ENCODE peak calls at places on chromosomes 2 and 18, in four cellular contexts. Y, N, Z and V are unnamed samples.

GRCh38 chr2:238136820-238137537 is 1.5 kb upstream of the KLHL30 start:
- DNase-seq in Z (no peak), N (no peak), Y (peak), V (no peak)

GRCh38 chr2:54360055-54360792 is 95.9 kb upstream of the SPTBN1 start:
- DNase-seq in N (no peak), Y (peak), Z (no peak), V (no peak)

GRCh38 chr2:149611100-149611820 is 23.7 kb upstream of the MMADHC start:
- DNase-seq in Y (peak), Z (no peak), N (no peak), V (no peak)

GRCh38 chr2:231803739-231804138 is 17.5 kb downstream of the COPS7B start:
- DNase-seq in Z (no peak), N (no peak), Y (no peak), V (no peak)

GRCh38 chr2:29053223-29053622 is 21.1 kb downstream of the PCARE start:
- DNase-seq in Z (no peak), Y (no peak), N (no peak), V (peak)

GRCh38 chr2:217049931-217050330 is 190.1 kb upstream of the TNP1 start:
- DNase-seq in N (no peak), Z (no peak), Y (no peak), V (no peak)

GRCh38 chr2:9703701-9704221 is 73.0 kb upstream of the YWHAQ start:
- DNase-seq in Z (peak), Y (no peak), N (no peak), V (peak)

GRCh38 chr2:125172181-125172580 is 1147.1 kb downstream of the CNTNAP5 start:
- DNase-seq in Z (no peak), N (no peak), Y (no peak), V (no peak)

GRCh38 chr2:102251042-102251848 is 60.1 kb upstream of the IL1RL1 start:
- DNase-seq in Z (peak), N (no peak), Y (peak), V (no peak)

GRCh38 chr2:234955091-234955511 is 3.3 kb downstream of the SH3BP4 start:
- DNase-seq in Z (no peak), Y (no peak), N (no peak), V (no peak)

GRCh38 chr2:179486969-179487752 is 222.5 kb upstream of the SESTD1 start:
- DNase-seq in Z (no peak), Y (no peak), N (no peak), V (no peak)

GRCh38 chr2:127874378-127875271 is 11.1 kb downstream of the AMMECR1L start:
- DNase-seq in N (no peak), Y (no peak), Z (no peak), V (no peak)

GRCh38 chr2:114668415-114668814 is 226.0 kb downstream of the DPP10 start:
- DNase-seq in Z (no peak), N (no peak), Y (no peak), V (no peak)

GRCh38 chr18:45664824-45665763 is 49.8 kb downstream of the SLC14A2 start:
- DNase-seq in Y (peak), Z (peak), N (no peak), V (peak)

GRCh38 chr18:55461843-55462242 is 126.1 kb downstream of the TCF4 start:
- DNase-seq in Z (no peak), N (no peak), Y (no peak), V (no peak)

GRCh38 chr2:222811828-222812227 is 49.0 kb upstream of the ACSL3 start:
- DNase-seq in N (no peak), Z (no peak), Y (no peak), V (no peak)

GRCh38 chr2:212871597-212871996 is 279.8 kb downstream of the IKZF2 start:
- DNase-seq in Z (no peak), Y (no peak), N (no peak), V (no peak)

GRCh38 chr2:122032264-122032645 is 276.8 kb downstream of the TSN start:
- DNase-seq in Z (no peak), Y (no peak), N (no peak), V (no peak)

GRCh38 chr2:196376984-196377877 is 205.9 kb upstream of the STK17B start:
- DNase-seq in Z (no peak), Y (no peak), N (no peak), V (no peak)

GRCh38 chr18:60215432-60215831 is 157.1 kb downstream of the MC4R start:
- DNase-seq in Z (no peak), Y (no peak), N (no peak), V (no peak)

GRCh38 chr2:121897335-121897970 is 142.0 kb downstream of the TSN start:
- DNase-seq in Z (peak), N (no peak), Y (no peak), V (peak)

DNA sequence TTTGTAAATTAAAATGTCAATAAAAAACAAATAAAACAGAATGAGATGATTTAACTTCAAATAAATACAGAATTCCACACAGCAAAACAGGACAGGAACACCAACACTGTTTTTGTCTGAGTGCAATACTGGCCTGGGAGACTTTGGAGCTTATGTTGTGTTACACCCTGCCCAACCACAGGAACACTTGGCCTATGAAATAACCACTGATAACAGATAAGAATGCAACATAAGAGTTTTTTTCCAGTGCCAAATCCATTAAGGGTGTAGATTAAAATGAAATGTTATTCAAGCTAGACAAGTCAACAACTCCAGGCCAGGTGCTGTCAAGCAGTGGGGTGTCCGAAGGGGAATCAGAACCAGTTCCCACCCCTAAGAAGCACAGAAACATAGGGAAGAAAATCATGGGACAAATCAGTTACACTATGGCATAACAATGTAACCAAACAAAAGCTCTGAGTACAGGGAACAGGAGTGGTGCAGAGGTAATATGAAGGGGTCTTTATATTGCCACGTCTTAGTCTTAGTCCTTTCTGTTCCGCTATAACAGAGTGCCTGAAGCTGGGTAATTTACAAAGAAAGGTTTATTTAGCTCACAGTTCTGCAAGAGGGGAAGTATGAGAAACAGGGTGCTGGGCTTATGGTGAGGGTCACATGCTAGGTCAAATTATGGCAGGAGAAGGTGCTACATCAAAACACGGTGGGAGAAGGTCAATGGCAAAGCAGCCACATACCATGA is 3.8 kb downstream of the AFG3L2 start:
- DNase-seq in Z (no peak), N (no peak), Y (peak), V (no peak)
- TF ChIP-seq POLR2A in Z (no peak), N (no peak), Y (no peak), V (no peak)

DNA sequence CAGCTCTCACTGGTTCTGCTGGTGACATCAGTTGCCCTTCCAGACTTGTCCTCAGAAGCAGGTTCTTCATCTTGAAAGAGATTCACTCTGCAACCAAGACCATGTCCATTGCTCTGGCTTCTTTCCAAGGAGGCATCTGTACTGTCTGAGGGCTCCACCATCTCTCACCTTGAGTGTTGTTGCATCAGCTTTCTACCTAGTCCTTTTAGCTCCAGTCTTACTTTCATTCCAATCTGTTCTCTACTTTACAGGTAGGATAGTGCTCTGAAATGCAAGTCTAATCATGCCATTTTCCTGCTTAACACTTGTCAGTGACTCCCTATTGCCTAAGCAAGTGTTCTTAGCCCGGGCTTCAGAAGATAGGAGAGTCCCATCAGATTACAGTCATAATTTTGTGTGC is 117.7 kb downstream of the EN1 start:
- DNase-seq in N (no peak), Y (no peak), Z (no peak), V (no peak)
- TF ChIP-seq POLR2A in N (no peak), Y (no peak), Z (no peak), V (no peak)

DNA sequence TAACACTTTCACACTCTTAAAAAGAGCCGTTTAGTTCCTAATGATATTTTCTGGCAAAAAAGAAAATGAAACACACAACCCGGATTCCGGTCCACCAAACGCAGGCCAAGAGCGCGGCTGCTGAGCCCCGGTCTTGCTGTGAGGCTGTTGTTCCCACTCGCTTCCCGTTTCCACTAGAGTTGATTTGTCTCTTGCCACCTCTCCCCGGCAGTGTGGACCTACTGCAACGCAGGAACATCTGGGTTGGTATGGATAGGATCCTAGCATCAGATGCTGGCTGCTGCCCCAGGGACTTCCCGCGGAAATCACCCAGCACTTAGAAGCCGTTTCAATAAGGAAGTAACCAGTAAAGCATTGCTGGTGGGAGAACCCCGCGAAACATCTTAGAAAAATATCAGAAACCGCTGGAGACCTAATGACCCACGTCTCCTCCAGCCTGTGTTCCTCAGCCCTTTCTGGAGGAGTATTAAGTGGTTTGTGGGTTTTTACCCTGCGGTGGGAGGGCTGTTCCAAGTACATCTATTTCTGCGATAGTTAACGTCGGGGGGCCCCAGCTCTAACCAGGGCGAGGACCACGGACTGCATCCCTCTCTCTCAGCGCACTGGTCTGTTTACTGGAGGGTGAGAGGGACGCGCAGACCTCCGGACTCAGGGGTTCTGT is 928 bp downstream of the DOCK10 start:
- DNase-seq in N (no peak), Y (peak), Z (peak), V (peak)
- TF ChIP-seq POLR2A in N (no peak), Y (no peak), Z (no peak), V (no peak)

GRCh38 chr2:104504331-104505073 is 349.4 kb upstream of the POU3F3 start:
- DNase-seq in Y (no peak), N (no peak), Z (no peak), V (no peak)
- TF ChIP-seq POLR2A in Y (no peak), N (no peak), Z (no peak), V (no peak)

GRCh38 chr2:113273031-113273551 is 5.6 kb downstream of the PAX8 start:
- DNase-seq in Z (peak), N (no peak), Y (no peak), V (no peak)
- TF ChIP-seq POLR2A in Z (no peak), N (no peak), Y (no peak), V (no peak)

GRCh38 chr2:45741451-45741850 is 90.0 kb downstream of the PRKCE start:
- DNase-seq in Y (peak), Z (no peak), N (no peak), V (no peak)
- TF ChIP-seq POLR2A in Y (no peak), Z (no peak), N (no peak), V (no peak)

GRCh38 chr2:240567137-240567871 is 980 bp upstream of the RNPEPL1 start:
- DNase-seq in N (no peak), Y (peak), Z (no peak), V (no peak)

GRCh38 chr2:240567872-240568677 is at the start of gene RNPEPL1:
- DNase-seq in Z (no peak), N (no peak), Y (peak), V (no peak)

GRCh38 chr2:240564571-240565266 is 3.6 kb upstream of the RNPEPL1 start:
- DNase-seq in Z (no peak), N (no peak), Y (no peak), V (no peak)

GRCh38 chr2:240565267-240566202 is 2.7 kb upstream of the RNPEPL1 start:
- DNase-seq in Y (peak), N (no peak), Z (peak), V (peak)

GRCh38 chr2:240566203-240567136 is 1.8 kb upstream of the RNPEPL1 start:
- DNase-seq in N (peak), Z (no peak), Y (peak), V (peak)
- TF ChIP-seq POLR2A in N (no peak), Z (peak), Y (peak), V (no peak)